ENCODE peak calls at places on chromosomes 16 and 17, in five cellular contexts. One of them, this sample, is unnamed.

GRCh38 chr17:67243284-67243683 is 1.7 kb downstream of the HELZ start:
- DNase-seq in AG04450: no peak
- DNase-seq in choroid plexus epithelial cell: no peak
- DNase-seq in lower leg skin: no peak
- DNase-seq in tibial artery: no peak
- DNase-seq in this sample: no peak

GRCh38 chr17:73595931-73596330 is 48.3 kb downstream of the SDK2 start:
- DNase-seq in lower leg skin: no peak
- DNase-seq in AG04450: no peak
- DNase-seq in choroid plexus epithelial cell: no peak
- DNase-seq in tibial artery: no peak
- DNase-seq in this sample: no peak

GRCh38 chr17:47212458-47212857 is 3.3 kb downstream of the MYL4 start:
- DNase-seq in AG04450: no peak
- DNase-seq in lower leg skin: no peak
- DNase-seq in tibial artery: no peak
- DNase-seq in choroid plexus epithelial cell: no peak
- DNase-seq in this sample: no peak

GRCh38 chr17:19357351-19358140 is 5.0 kb downstream of the B9D1 start:
- DNase-seq in lower leg skin: no peak
- DNase-seq in tibial artery: no peak
- DNase-seq in choroid plexus epithelial cell: no peak
- DNase-seq in AG04450: no peak
- DNase-seq in this sample: no peak

GRCh38 chr16:89326721-89327120 is 109.2 kb downstream of the ZNF778 start:
- DNase-seq in choroid plexus epithelial cell: no peak
- DNase-seq in tibial artery: peak
- DNase-seq in lower leg skin: no peak
- DNase-seq in AG04450: no peak
- DNase-seq in this sample: no peak

GRCh38 chr16:5056347-5056746 is 9.4 kb downstream of the C16orf89 start:
- DNase-seq in AG04450: no peak
- DNase-seq in tibial artery: no peak
- DNase-seq in choroid plexus epithelial cell: peak
- DNase-seq in lower leg skin: no peak
- DNase-seq in this sample: no peak

GRCh38 chr17:75619506-75620431 is 13.5 kb upstream of the SMIM5 start:
- DNase-seq in lower leg skin: no peak
- DNase-seq in choroid plexus epithelial cell: peak
- DNase-seq in AG04450: peak
- DNase-seq in tibial artery: no peak
- DNase-seq in this sample: no peak

GRCh38 chr17:76515291-76515949 is 14.2 kb upstream of the RHBDF2 start:
- DNase-seq in tibial artery: peak
- DNase-seq in AG04450: peak
- DNase-seq in choroid plexus epithelial cell: peak
- DNase-seq in lower leg skin: peak
- DNase-seq in this sample: no peak

GRCh38 chr16:383326-384020 is 1.7 kb upstream of the PGAP6 start:
- DNase-seq in lower leg skin: no peak
- DNase-seq in tibial artery: peak
- DNase-seq in choroid plexus epithelial cell: no peak
- DNase-seq in AG04450: no peak
- DNase-seq in this sample: no peak

GRCh38 chr16:74201561-74201960 is 95.1 kb upstream of the PSMD7 start:
- DNase-seq in AG04450: no peak
- DNase-seq in lower leg skin: no peak
- DNase-seq in choroid plexus epithelial cell: no peak
- DNase-seq in tibial artery: no peak
- DNase-seq in this sample: no peak

GRCh38 chr17:74780443-74781238 is 4.5 kb upstream of the NAT9 start:
- DNase-seq in AG04450: no peak
- DNase-seq in tibial artery: no peak
- DNase-seq in lower leg skin: no peak
- DNase-seq in choroid plexus epithelial cell: peak
- DNase-seq in this sample: no peak

GRCh38 chr17:58402047-58402446 is 15.3 kb downstream of the RNF43 start:
- DNase-seq in AG04450: no peak
- DNase-seq in tibial artery: no peak
- DNase-seq in choroid plexus epithelial cell: peak
- DNase-seq in lower leg skin: no peak
- DNase-seq in this sample: no peak

GRCh38 chr17:39002991-39003715 is 36.0 kb upstream of the FBXO47 start:
- DNase-seq in lower leg skin: peak
- DNase-seq in choroid plexus epithelial cell: peak
- DNase-seq in tibial artery: peak
- DNase-seq in AG04450: no peak
- DNase-seq in this sample: no peak

GRCh38 chr17:74240637-74241036 is 27.3 kb downstream of the TTYH2 start:
- DNase-seq in AG04450: no peak
- DNase-seq in choroid plexus epithelial cell: peak
- DNase-seq in lower leg skin: no peak
- DNase-seq in tibial artery: no peak
- DNase-seq in this sample: no peak

GRCh38 chr17:32143525-32143865 is 1.2 kb downstream of the RHOT1 start:
- DNase-seq in AG04450: no peak
- DNase-seq in tibial artery: no peak
- DNase-seq in choroid plexus epithelial cell: no peak
- DNase-seq in lower leg skin: peak
- DNase-seq in this sample: no peak

GRCh38 chr16:24986512-24987303 is 28.5 kb downstream of the ARHGAP17 start:
- DNase-seq in AG04450: no peak
- DNase-seq in tibial artery: no peak
- DNase-seq in lower leg skin: no peak
- DNase-seq in choroid plexus epithelial cell: peak
- DNase-seq in this sample: no peak

GRCh38 chr16:2040031-2040430 is 7.6 kb downstream of the NTHL1 start:
- DNase-seq in tibial artery: no peak
- DNase-seq in choroid plexus epithelial cell: no peak
- DNase-seq in AG04450: no peak
- DNase-seq in lower leg skin: no peak
- DNase-seq in this sample: no peak
- TF ChIP-seq CTCF in tibial artery: no peak
- TF ChIP-seq CTCF in choroid plexus epithelial cell: no peak
- TF ChIP-seq CTCF in AG04450: no peak
- TF ChIP-seq CTCF in lower leg skin: no peak
- TF ChIP-seq CTCF in this sample: no peak

DNA sequence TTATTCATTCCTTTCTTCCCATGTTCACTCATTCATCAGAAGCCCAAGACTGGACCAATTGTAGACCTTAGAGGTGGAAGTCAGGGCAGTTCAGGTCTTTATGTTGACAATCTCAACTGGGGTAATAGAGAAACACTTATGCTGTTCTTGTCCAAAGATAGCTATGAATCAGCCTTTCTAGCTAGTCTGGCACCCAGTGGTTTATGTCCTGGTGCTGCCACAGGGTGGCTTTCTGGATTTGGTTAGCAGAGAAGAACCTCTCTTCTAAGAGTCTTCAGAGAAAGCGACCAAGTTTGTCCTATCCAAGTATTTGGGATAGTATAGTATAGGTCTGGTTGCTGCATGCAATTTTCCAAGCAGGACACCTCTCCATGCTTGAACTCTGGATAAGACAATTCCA is 83.3 kb downstream of the NOG start:
- DNase-seq in lower leg skin: no peak
- DNase-seq in tibial artery: no peak
- DNase-seq in AG04450: no peak
- DNase-seq in choroid plexus epithelial cell: no peak
- DNase-seq in this sample: no peak
- TF ChIP-seq CTCF in lower leg skin: no peak
- TF ChIP-seq CTCF in tibial artery: no peak
- TF ChIP-seq CTCF in AG04450: peak
- TF ChIP-seq CTCF in choroid plexus epithelial cell: no peak
- TF ChIP-seq CTCF in this sample: no peak

GRCh38 chr17:4501295-4501949 is 2.7 kb downstream of the SPNS2 start:
- DNase-seq in choroid plexus epithelial cell: no peak
- DNase-seq in tibial artery: no peak
- DNase-seq in AG04450: no peak
- DNase-seq in lower leg skin: no peak
- DNase-seq in this sample: no peak
- TF ChIP-seq CTCF in choroid plexus epithelial cell: no peak
- TF ChIP-seq CTCF in tibial artery: no peak
- TF ChIP-seq CTCF in AG04450: no peak
- TF ChIP-seq CTCF in lower leg skin: no peak
- TF ChIP-seq CTCF in this sample: no peak

GRCh38 chr16:85286970-85287814 is 174.9 kb upstream of the CIBAR2 start:
- DNase-seq in lower leg skin: no peak
- DNase-seq in tibial artery: peak
- DNase-seq in AG04450: no peak
- DNase-seq in choroid plexus epithelial cell: no peak
- DNase-seq in this sample: no peak
- TF ChIP-seq CTCF in lower leg skin: no peak
- TF ChIP-seq CTCF in tibial artery: no peak
- TF ChIP-seq CTCF in AG04450: peak
- TF ChIP-seq CTCF in choroid plexus epithelial cell: peak
- TF ChIP-seq CTCF in this sample: no peak

DNA sequence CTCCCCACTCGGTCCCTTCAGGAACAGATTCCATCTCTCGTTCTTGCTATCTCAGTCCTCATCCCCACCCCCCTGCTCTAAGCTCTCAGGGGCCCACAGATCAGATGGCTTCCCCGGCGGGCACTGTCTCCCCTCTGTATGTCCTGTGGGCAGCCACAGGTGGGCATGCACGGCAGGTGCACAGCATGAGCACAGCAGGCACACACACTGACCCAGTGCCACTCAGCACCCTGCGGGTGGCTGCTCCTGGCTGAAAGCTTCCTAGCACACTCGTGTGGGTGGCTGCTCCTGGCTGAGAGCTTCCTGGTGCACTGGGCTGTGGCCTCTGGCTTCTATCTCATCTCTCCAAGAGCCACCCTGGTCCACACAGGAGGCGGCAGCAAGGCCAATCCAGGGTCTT is 44.5 kb upstream of the SMIM36 start:
- DNase-seq in choroid plexus epithelial cell: no peak
- DNase-seq in lower leg skin: no peak
- DNase-seq in tibial artery: no peak
- DNase-seq in AG04450: no peak
- DNase-seq in this sample: no peak
- TF ChIP-seq CTCF in choroid plexus epithelial cell: no peak
- TF ChIP-seq CTCF in lower leg skin: no peak
- TF ChIP-seq CTCF in tibial artery: no peak
- TF ChIP-seq CTCF in AG04450: no peak
- TF ChIP-seq CTCF in this sample: no peak

DNA sequence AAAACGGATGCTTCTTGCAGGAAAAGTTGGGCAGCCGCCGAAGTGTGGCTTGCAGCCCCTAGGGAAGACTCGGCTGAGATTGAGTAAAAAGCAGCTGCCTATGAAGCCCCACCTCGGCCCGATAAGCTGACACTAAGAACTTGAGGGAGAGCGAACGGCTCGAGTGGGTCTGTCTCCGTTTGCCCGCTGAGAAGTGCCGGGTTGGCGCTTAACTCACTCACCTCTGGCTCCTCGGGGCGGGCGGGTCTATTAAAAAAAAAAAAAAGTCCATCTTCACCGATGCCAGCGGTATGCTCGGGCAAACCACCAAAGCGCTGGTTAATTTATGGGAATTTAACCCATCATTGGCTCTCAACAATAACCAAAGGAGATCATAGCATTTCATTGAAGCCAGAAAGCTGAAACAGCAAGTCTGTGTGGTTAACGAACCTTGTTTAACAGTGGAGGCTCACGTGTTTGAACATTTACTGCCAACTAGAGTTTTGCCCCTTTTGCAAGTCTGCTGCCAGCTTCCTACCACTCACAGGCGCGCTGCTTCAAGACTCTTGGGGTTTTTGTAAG is 1.0 kb downstream of the SNTB2 start:
- DNase-seq in tibial artery: peak
- DNase-seq in lower leg skin: peak
- DNase-seq in choroid plexus epithelial cell: no peak
- DNase-seq in AG04450: no peak
- DNase-seq in this sample: no peak
- TF ChIP-seq CTCF in tibial artery: no peak
- TF ChIP-seq CTCF in lower leg skin: no peak
- TF ChIP-seq CTCF in choroid plexus epithelial cell: no peak
- TF ChIP-seq CTCF in AG04450: no peak
- TF ChIP-seq CTCF in this sample: no peak

DNA sequence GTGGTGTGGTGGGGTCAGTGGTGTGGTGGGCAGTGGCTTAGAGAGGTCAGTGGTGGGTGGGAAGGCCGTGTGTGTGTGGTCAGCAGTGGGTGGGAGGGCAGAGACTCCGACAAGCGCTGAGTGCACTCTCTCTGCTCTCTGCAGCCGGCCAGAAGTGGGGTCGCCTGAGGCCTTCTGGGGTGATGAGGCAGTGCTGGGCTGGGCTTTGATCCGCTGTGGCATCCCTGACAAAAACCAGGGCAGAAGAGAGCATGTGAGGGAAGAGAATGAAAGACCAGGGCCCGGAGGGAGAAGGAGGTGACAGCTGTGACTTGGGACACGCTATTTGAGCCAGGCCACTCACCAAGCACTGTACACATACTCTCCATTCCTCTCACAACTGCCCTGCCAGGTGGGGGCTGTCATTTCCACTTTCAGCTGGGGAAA is 50.8 kb downstream of the NKD1 start:
- DNase-seq in choroid plexus epithelial cell: no peak
- DNase-seq in tibial artery: no peak
- DNase-seq in AG04450: no peak
- DNase-seq in lower leg skin: no peak
- DNase-seq in this sample: no peak
- TF ChIP-seq CTCF in choroid plexus epithelial cell: no peak
- TF ChIP-seq CTCF in tibial artery: no peak
- TF ChIP-seq CTCF in AG04450: no peak
- TF ChIP-seq CTCF in lower leg skin: no peak
- TF ChIP-seq CTCF in this sample: no peak

DNA sequence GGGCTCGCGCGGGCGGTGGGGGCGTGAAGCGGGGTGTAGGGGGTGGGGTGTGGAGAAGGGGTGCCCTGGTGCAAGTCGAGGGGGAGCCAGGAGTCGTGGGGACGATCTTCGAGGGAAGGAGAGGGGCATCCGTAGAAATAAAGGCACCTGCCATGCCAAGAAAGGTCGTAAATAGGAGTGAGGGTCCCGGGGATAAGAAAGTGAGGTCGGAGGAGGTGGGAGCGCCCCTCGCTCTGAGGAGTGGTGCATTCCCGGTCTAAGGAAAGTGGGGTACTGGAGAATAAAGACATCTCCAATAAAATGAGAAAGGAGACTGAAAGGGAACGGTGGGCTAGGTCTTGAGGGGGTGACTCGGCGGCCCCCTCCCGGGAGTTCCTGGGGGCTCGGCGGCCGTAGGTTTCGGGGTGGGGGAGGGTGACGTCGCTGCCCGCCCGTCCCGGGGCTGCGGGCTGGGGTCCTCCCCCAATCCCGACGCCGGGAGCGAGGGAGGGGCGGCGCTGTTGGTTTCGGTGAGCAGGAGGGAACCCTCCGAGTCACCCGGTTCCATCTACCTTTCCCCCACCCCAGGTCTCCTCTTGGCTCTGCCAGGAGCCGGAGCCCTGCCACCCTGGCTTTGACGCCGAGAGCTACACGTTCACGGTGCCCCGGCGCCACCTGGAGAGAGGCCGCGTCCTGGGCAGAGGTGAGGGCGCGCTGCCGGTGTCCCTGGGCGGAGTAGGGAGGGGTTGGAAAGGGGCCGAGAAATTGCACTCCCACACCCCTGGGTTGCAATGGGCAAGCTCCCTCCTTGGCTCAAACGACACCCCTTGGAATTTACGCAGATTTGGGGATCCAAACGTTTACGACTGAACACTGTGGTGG is 868 bp downstream of the CDH1 start:
- DNase-seq in AG04450: no peak
- DNase-seq in choroid plexus epithelial cell: no peak
- DNase-seq in tibial artery: no peak
- DNase-seq in lower leg skin: no peak
- DNase-seq in this sample: no peak
- TF ChIP-seq CTCF in AG04450: no peak
- TF ChIP-seq CTCF in choroid plexus epithelial cell: no peak
- TF ChIP-seq CTCF in tibial artery: no peak
- TF ChIP-seq CTCF in lower leg skin: no peak
- TF ChIP-seq CTCF in this sample: no peak

This sample was measured in osteocyte.